ENCODE peak calls at places on chromosomes 3 and 15, in five cellular contexts. L, X, G, N and Z are unnamed samples.

GRCh38 chr15:40736575-40736974 is 18.5 kb downstream of the RMDN3 start:
- DNase-seq in L (no peak), X (no peak), G (no peak), N (no peak), Z (no peak)

GRCh38 chr3:38327335-38328009 is 19.1 kb upstream of the XYLB start:
- DNase-seq in L (no peak), X (no peak), G (no peak), N (no peak), Z (no peak)

GRCh38 chr3:3053974-3054373 is 56.2 kb downstream of the IL5RA start:
- DNase-seq in L (no peak), X (no peak), G (no peak), N (no peak), Z (no peak)

GRCh38 chr15:85792872-85793621 is 1.7 kb downstream of the KLHL25 start:
- DNase-seq in L (no peak), X (no peak), G (no peak), N (no peak), Z (no peak)

GRCh38 chr3:48125026-48125704 is 63.1 kb downstream of the CDC25A start:
- DNase-seq in L (no peak), X (no peak), G (no peak), N (no peak), Z (no peak)

GRCh38 chr3:48478631-48479555 is 25.1 kb downstream of the SHISA5 start:
- DNase-seq in L (peak), X (no peak), G (no peak), N (no peak), Z (no peak)

GRCh38 chr3:131907809-131908208 is 127.0 kb downstream of the CPNE4 start:
- DNase-seq in L (no peak), X (no peak), G (no peak), N (no peak), Z (no peak)

GRCh38 chr15:29835301-29835700 is 13.0 kb upstream of the TJP1 start:
- DNase-seq in L (no peak), X (no peak), G (no peak), N (no peak), Z (no peak)

GRCh38 chr15:41546846-41547786 is 3.1 kb upstream of the RPAP1 start:
- DNase-seq in L (no peak), X (no peak), G (no peak), N (no peak), Z (no peak)

DNA sequence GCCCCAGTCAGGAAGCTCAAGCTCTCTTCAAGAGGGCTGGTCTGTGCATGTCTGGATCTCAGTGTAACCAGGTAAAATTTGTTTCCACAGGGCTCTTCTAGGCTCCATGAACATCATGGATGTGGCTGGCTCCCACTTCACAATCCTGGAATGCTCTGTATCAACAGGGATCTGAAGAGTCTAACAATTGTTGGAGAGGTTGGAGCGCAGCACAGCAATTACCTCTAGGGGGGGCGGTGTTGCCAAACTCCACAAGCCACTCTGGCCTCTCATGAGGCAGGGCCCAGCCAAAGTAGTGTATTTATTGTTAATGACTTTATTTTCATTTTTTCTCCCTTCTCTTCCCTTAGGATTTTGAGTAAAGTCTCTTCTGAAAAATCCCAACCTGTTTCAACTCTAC is 6.1 kb upstream of the EIF2B5 start:
- DNase-seq in L (peak), X (peak), G (peak), N (no peak), Z (no peak)
- TF ChIP-seq CTCF in L (peak), X (peak), G (peak), N (no peak), Z (peak)

GRCh38 chr15:78290222-78290621 is 9.2 kb downstream of the SKIC8 start:
- DNase-seq in L (no peak), X (no peak), G (no peak), N (no peak), Z (no peak)

GRCh38 chr15:78291052-78291451 is 8.4 kb downstream of the SKIC8 start:
- DNase-seq in L (no peak), X (no peak), G (no peak), N (no peak), Z (no peak)

GRCh38 chr15:78291698-78292097 is 7.7 kb downstream of the SKIC8 start:
- DNase-seq in L (no peak), X (no peak), G (no peak), N (no peak), Z (no peak)

GRCh38 chr15:78292219-78292618 is 7.2 kb downstream of the SKIC8 start:
- DNase-seq in L (no peak), X (no peak), G (no peak), N (no peak), Z (no peak)
- TF ChIP-seq CTCF in L (no peak), X (no peak), G (no peak), N (no peak), Z (no peak)

GRCh38 chr3:127856801-127857200 is 34.5 kb upstream of the MGLL start:
- DNase-seq in L (no peak), X (no peak), G (no peak), N (no peak), Z (no peak)

GRCh38 chr3:127851899-127852298 is 29.6 kb upstream of the MGLL start:
- DNase-seq in L (no peak), X (no peak), G (peak), N (no peak), Z (no peak)

GRCh38 chr3:127855246-127855645 is 32.9 kb upstream of the MGLL start:
- DNase-seq in L (no peak), X (no peak), G (no peak), N (no peak), Z (no peak)

GRCh38 chr3:127857270-127857801 is 35.0 kb upstream of the MGLL start:
- DNase-seq in L (peak), X (peak), G (no peak), N (no peak), Z (no peak)

DNA sequence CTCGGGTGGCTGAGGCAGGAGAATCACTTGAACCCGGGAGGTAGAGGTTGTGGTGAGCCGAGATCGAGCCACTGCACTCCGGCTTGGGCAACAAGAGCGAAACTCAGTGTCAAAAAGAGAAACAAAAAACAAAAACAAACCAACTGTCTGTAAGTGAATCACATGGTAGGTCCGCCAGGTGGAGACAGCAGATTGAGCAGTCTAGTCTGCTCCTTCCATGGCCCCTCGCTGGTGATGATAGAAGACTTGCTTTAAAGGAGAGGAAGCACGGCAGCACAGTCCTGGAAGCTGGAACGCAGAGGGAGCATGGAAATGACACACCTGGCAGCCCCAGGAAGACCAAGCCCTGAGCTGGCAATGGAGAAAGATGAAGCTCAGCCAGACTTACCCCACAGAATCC is 31.4 kb upstream of the MGLL start:
- DNase-seq in L (no peak), X (no peak), G (peak), N (no peak), Z (no peak)
- TF ChIP-seq CTCF in L (no peak), X (no peak), G (no peak), N (peak), Z (no peak)

GRCh38 chr15:92000709-92001108 is 147.2 kb downstream of the SLCO3A1 start:
- DNase-seq in L (no peak), X (no peak), G (peak), N (no peak), Z (no peak)
- TF ChIP-seq CTCF in L (no peak), X (no peak), G (no peak), N (no peak), Z (no peak)

GRCh38 chr3:15306979-15307359 is 25.4 kb downstream of the SH3BP5 start:
- DNase-seq in L (no peak), X (no peak), G (no peak), N (no peak), Z (no peak)

GRCh38 chr3:15303728-15304127 is 28.7 kb downstream of the SH3BP5 start:
- DNase-seq in L (no peak), X (no peak), G (no peak), N (no peak), Z (no peak)

GRCh38 chr3:15307580-15307979 is 24.8 kb downstream of the SH3BP5 start:
- DNase-seq in L (no peak), X (no peak), G (peak), N (no peak), Z (no peak)

GRCh38 chr3:15303216-15303615 is 29.2 kb downstream of the SH3BP5 start:
- DNase-seq in L (no peak), X (no peak), G (no peak), N (no peak), Z (no peak)

GRCh38 chr3:15305366-15305844 is 27.0 kb downstream of the SH3BP5 start:
- DNase-seq in L (no peak), X (no peak), G (no peak), N (no peak), Z (no peak)
- TF ChIP-seq CTCF in L (no peak), X (no peak), G (peak), N (no peak), Z (peak)